ENCODE peak calls at places on chromosomes 1 and 21, in eight cellular contexts. I, M, O, Y, U, A, T and B are unnamed samples.

GRCh38 chr1:186605762-186606350 is 74.4 kb downstream of the PTGS2 start:
- DNase-seq in I (no peak), M (peak), O (no peak), Y (peak), U (peak), A (no peak), T (no peak), B (peak)

GRCh38 chr1:37515185-37516034 is 844 bp upstream of the MEAF6 start:
- DNase-seq in I (no peak), M (no peak), O (no peak), Y (no peak), U (no peak), A (no peak), T (no peak), B (no peak)

GRCh38 chr1:230458509-230458908 is 32.4 kb upstream of the PGBD5 start:
- DNase-seq in I (no peak), M (no peak), O (no peak), Y (no peak), U (no peak), A (no peak), T (no peak), B (no peak)

GRCh38 chr1:12142141-12142823 is 24.5 kb upstream of the TNFRSF1B start:
- DNase-seq in I (no peak), M (no peak), O (no peak), Y (no peak), U (no peak), A (no peak), T (no peak), B (peak)

GRCh38 chr1:239386453-239387303 is at the start of gene CHRM3:
- DNase-seq in I (peak), M (peak), O (no peak), Y (peak), U (no peak), A (peak), T (no peak), B (peak)

GRCh38 chr1:22131875-22132486 is 10.9 kb downstream of the WNT4 start:
- DNase-seq in I (no peak), M (no peak), O (peak), Y (no peak), U (peak), A (no peak), T (no peak), B (peak)

GRCh38 chr21:36320421-36321324 is 676 bp downstream of the MORC3 start:
- DNase-seq in I (peak), M (peak), O (peak), Y (peak), U (peak), A (peak), T (peak), B (peak)

GRCh38 chr1:72557446-72558049 is 275.2 kb upstream of the NEGR1 start:
- DNase-seq in I (no peak), M (no peak), O (no peak), Y (peak), U (no peak), A (no peak), T (no peak), B (no peak)

GRCh38 chr1:164472841-164473240 is 86.1 kb upstream of the PBX1 start:
- DNase-seq in I (no peak), M (no peak), O (no peak), Y (no peak), U (no peak), A (no peak), T (no peak), B (no peak)

GRCh38 chr1:193242000-193242399 is 55.6 kb upstream of the B3GALT2 start:
- DNase-seq in I (no peak), M (no peak), O (no peak), Y (no peak), U (no peak), A (no peak), T (no peak), B (no peak)

GRCh38 chr21:34201001-34201400 is 127.6 kb downstream of the MRPS6 start:
- DNase-seq in I (no peak), M (no peak), O (no peak), Y (peak), U (no peak), A (no peak), T (no peak), B (no peak)

GRCh38 chr1:177315270-177315669 is 144.5 kb downstream of the BRINP2 start:
- DNase-seq in I (no peak), M (no peak), O (no peak), Y (no peak), U (no peak), A (no peak), T (no peak), B (no peak)

GRCh38 chr1:64150266-64150665 is 53.2 kb upstream of the UBE2U start:
- DNase-seq in I (no peak), M (no peak), O (no peak), Y (no peak), U (no peak), A (no peak), T (no peak), B (no peak)

GRCh38 chr1:53574621-53575020 is 115.4 kb downstream of the DMRTB1 start:
- DNase-seq in I (no peak), M (no peak), O (no peak), Y (no peak), U (no peak), A (no peak), T (no peak), B (no peak)

GRCh38 chr1:148317288-148317985 is 165.4 kb upstream of the NBPF11 start:
- DNase-seq in I (no peak), M (no peak), O (no peak), Y (no peak), U (no peak), A (no peak), T (no peak), B (no peak)

GRCh38 chr1:170578356-170578755 is 46.4 kb downstream of the GORAB start:
- DNase-seq in I (no peak), M (no peak), O (no peak), Y (no peak), U (no peak), A (no peak), T (no peak), B (no peak)

GRCh38 chr1:204450461-204451257 is 39.0 kb upstream of the PPP1R15B start:
- DNase-seq in I (no peak), M (peak), O (no peak), Y (no peak), U (no peak), A (no peak), T (no peak), B (peak)

GRCh38 chr1:6508876-6509602 is 17.6 kb upstream of the PLEKHG5 start:
- DNase-seq in I (no peak), M (no peak), O (no peak), Y (no peak), U (no peak), A (no peak), T (no peak), B (peak)

GRCh38 chr1:18556364-18556763 is 74.3 kb upstream of the PAX7 start:
- DNase-seq in I (no peak), M (peak), O (no peak), Y (peak), U (no peak), A (no peak), T (peak), B (no peak)

GRCh38 chr1:31669786-31670582 is 25.3 kb upstream of the PEF1 start:
- DNase-seq in I (peak), M (peak), O (no peak), Y (peak), U (no peak), A (peak), T (peak), B (peak)

GRCh38 chr1:174976436-174977107 is 23.2 kb upstream of the CACYBP start:
- DNase-seq in I (no peak), M (no peak), O (no peak), Y (no peak), U (no peak), A (no peak), T (no peak), B (no peak)

GRCh38 chr1:38958967-38959366 is 17.3 kb upstream of the RHBDL2 start:
- DNase-seq in I (no peak), M (no peak), O (no peak), Y (no peak), U (no peak), A (no peak), T (no peak), B (no peak)